ENCODE peak calls at places on chromosomes 2 and 18, in four cellular contexts. One of them, this sample, is unnamed.

GRCh38 chr2:121911036-121911435 is 155.6 kb downstream of the TSN start:
- DNase-seq in activated gamma-delta T cell: no peak
- DNase-seq in cardiac fibroblast: no peak
- DNase-seq in T47D: no peak
- DNase-seq in this sample: no peak

GRCh38 chr2:170123593-170123992 is 54.4 kb upstream of the MYO3B start:
- DNase-seq in activated gamma-delta T cell: no peak
- DNase-seq in cardiac fibroblast: peak; percentile 44
- DNase-seq in T47D: no peak
- DNase-seq in this sample: no peak

GRCh38 chr2:38610851-38611801 is 8.4 kb upstream of the HNRNPLL start:
- DNase-seq in T47D: no peak
- DNase-seq in cardiac fibroblast: no peak
- DNase-seq in activated gamma-delta T cell: no peak
- DNase-seq in this sample: no peak

GRCh38 chr2:1817256-1818127 is 73.2 kb upstream of the PXDN start:
- DNase-seq in T47D: peak; percentile 58
- DNase-seq in activated gamma-delta T cell: peak; percentile 22
- DNase-seq in cardiac fibroblast: peak; percentile 94
- DNase-seq in this sample: peak; percentile 42

GRCh38 chr18:34847408-34847807 is 137.3 kb downstream of the DTNA start:
- DNase-seq in cardiac fibroblast: no peak
- DNase-seq in activated gamma-delta T cell: no peak
- DNase-seq in T47D: no peak
- DNase-seq in this sample: no peak

GRCh38 chr2:33238111-33238510 is 238.3 kb upstream of the RASGRP3 start:
- DNase-seq in activated gamma-delta T cell: no peak
- DNase-seq in T47D: no peak
- DNase-seq in cardiac fibroblast: peak; percentile 79
- DNase-seq in this sample: no peak

GRCh38 chr2:121866789-121867188 is 111.3 kb downstream of the TSN start:
- DNase-seq in T47D: no peak
- DNase-seq in cardiac fibroblast: no peak
- DNase-seq in activated gamma-delta T cell: no peak
- DNase-seq in this sample: no peak

GRCh38 chr18:62339106-62339988 is 14.2 kb downstream of the TNFRSF11A start:
- DNase-seq in activated gamma-delta T cell: no peak
- DNase-seq in T47D: no peak
- DNase-seq in cardiac fibroblast: peak; percentile 43
- DNase-seq in this sample: no peak

GRCh38 chr2:119338826-119339561 is 27.6 kb downstream of the C2orf76 start:
- DNase-seq in T47D: no peak
- DNase-seq in activated gamma-delta T cell: no peak
- DNase-seq in cardiac fibroblast: no peak
- DNase-seq in this sample: peak; percentile 76

GRCh38 chr18:79523221-79523737 is 127.5 kb downstream of the NFATC1 start:
- DNase-seq in activated gamma-delta T cell: no peak
- DNase-seq in cardiac fibroblast: no peak
- DNase-seq in T47D: no peak
- DNase-seq in this sample: no peak

GRCh38 chr2:111883661-111884591 is at the start of gene ANAPC1:
- DNase-seq in activated gamma-delta T cell: peak; percentile 72
- DNase-seq in cardiac fibroblast: peak; percentile 77
- DNase-seq in T47D: peak; percentile 84
- DNase-seq in this sample: peak; percentile 83

This sample was measured in naive B cell.